ENCODE peak calls at places on chromosomes 2 and 18, in six cellular contexts. One of them, this sample, is unnamed.

GRCh38 chr18:7232218-7232617 is 1.3 kb downstream of the LRRC30 start:
- DNase-seq in vagina: no peak
- DNase-seq in GM12865: no peak
- DNase-seq in brain microvascular endothelial cell: no peak
- DNase-seq in dorsolateral prefrontal cortex: no peak
- DNase-seq in cardiac fibroblast: no peak
- DNase-seq in this sample: no peak

GRCh38 chr2:145230546-145230945 is 710.6 kb upstream of the ZEB2 start:
- DNase-seq in GM12865: no peak
- DNase-seq in vagina: no peak
- DNase-seq in brain microvascular endothelial cell: no peak
- DNase-seq in cardiac fibroblast: no peak
- DNase-seq in dorsolateral prefrontal cortex: no peak
- DNase-seq in this sample: no peak

GRCh38 chr2:69221960-69222751 is 164.9 kb downstream of the GFPT1 start:
- DNase-seq in cardiac fibroblast: peak; percentile 75
- DNase-seq in brain microvascular endothelial cell: peak; percentile 52
- DNase-seq in GM12865: no peak
- DNase-seq in vagina: no peak
- DNase-seq in dorsolateral prefrontal cortex: no peak
- DNase-seq in this sample: no peak

GRCh38 chr18:43720036-43720435 is 442.7 kb upstream of the SYT4 start:
- DNase-seq in dorsolateral prefrontal cortex: no peak
- DNase-seq in vagina: no peak
- DNase-seq in brain microvascular endothelial cell: no peak
- DNase-seq in cardiac fibroblast: peak; percentile 2
- DNase-seq in GM12865: no peak
- DNase-seq in this sample: no peak

GRCh38 chr2:106562826-106563594 is 75.8 kb downstream of the CD8B2 start:
- DNase-seq in cardiac fibroblast: no peak
- DNase-seq in GM12865: no peak
- DNase-seq in brain microvascular endothelial cell: no peak
- DNase-seq in vagina: no peak
- DNase-seq in dorsolateral prefrontal cortex: no peak
- DNase-seq in this sample: no peak

GRCh38 chr2:136362676-136363390 is 244.9 kb upstream of the CXCR4 start:
- DNase-seq in vagina: no peak
- DNase-seq in cardiac fibroblast: no peak
- DNase-seq in GM12865: peak; percentile 82
- DNase-seq in dorsolateral prefrontal cortex: no peak
- DNase-seq in brain microvascular endothelial cell: no peak
- DNase-seq in this sample: peak; percentile 23

GRCh38 chr2:159432610-159433009 is 146.1 kb upstream of the WDSUB1 start:
- DNase-seq in brain microvascular endothelial cell: no peak
- DNase-seq in vagina: no peak
- DNase-seq in dorsolateral prefrontal cortex: no peak
- DNase-seq in GM12865: no peak
- DNase-seq in cardiac fibroblast: no peak
- DNase-seq in this sample: no peak

GRCh38 chr2:9623151-9623550 is 7.6 kb downstream of the YWHAQ start:
- DNase-seq in brain microvascular endothelial cell: no peak
- DNase-seq in GM12865: no peak
- DNase-seq in vagina: no peak
- DNase-seq in dorsolateral prefrontal cortex: no peak
- DNase-seq in cardiac fibroblast: no peak
- DNase-seq in this sample: no peak

GRCh38 chr18:59446012-59446411 is 86.9 kb upstream of the LMAN1 start:
- DNase-seq in cardiac fibroblast: peak; percentile 52
- DNase-seq in vagina: no peak
- DNase-seq in dorsolateral prefrontal cortex: no peak
- DNase-seq in brain microvascular endothelial cell: peak; percentile 44
- DNase-seq in GM12865: no peak
- DNase-seq in this sample: peak; percentile 59

GRCh38 chr2:20573611-20574422 is 77.1 kb downstream of the HS1BP3 start:
- DNase-seq in GM12865: no peak
- DNase-seq in vagina: no peak
- DNase-seq in cardiac fibroblast: peak; percentile 86
- DNase-seq in dorsolateral prefrontal cortex: peak; percentile 83
- DNase-seq in brain microvascular endothelial cell: no peak
- DNase-seq in this sample: no peak

GRCh38 chr18:42414756-42415454 is 459.9 kb downstream of the PIK3C3 start:
- DNase-seq in GM12865: no peak
- DNase-seq in cardiac fibroblast: peak; percentile 73
- DNase-seq in vagina: no peak
- DNase-seq in dorsolateral prefrontal cortex: no peak
- DNase-seq in brain microvascular endothelial cell: peak; percentile 87
- DNase-seq in this sample: peak; percentile 58

GRCh38 chr2:30869988-30870387 is 62.7 kb upstream of the CAPN13 start:
- DNase-seq in brain microvascular endothelial cell: no peak
- DNase-seq in vagina: no peak
- DNase-seq in cardiac fibroblast: no peak
- DNase-seq in GM12865: no peak
- DNase-seq in dorsolateral prefrontal cortex: no peak
- DNase-seq in this sample: peak; percentile 55
- TF ChIP-seq CTCF in brain microvascular endothelial cell: no peak
- TF ChIP-seq CTCF in vagina: no peak
- TF ChIP-seq CTCF in cardiac fibroblast: no peak
- TF ChIP-seq CTCF in GM12865: no peak
- TF ChIP-seq CTCF in dorsolateral prefrontal cortex: no peak
- TF ChIP-seq CTCF in this sample: no peak

GRCh38 chr2:36677386-36677785 is 19.1 kb upstream of the VIT start:
- DNase-seq in cardiac fibroblast: peak; percentile 34
- DNase-seq in dorsolateral prefrontal cortex: no peak
- DNase-seq in vagina: no peak
- DNase-seq in GM12865: no peak
- DNase-seq in brain microvascular endothelial cell: no peak
- DNase-seq in this sample: no peak
- H3K4me3 ChIP-seq in cardiac fibroblast: no peak overlapping the region
- H3K4me3 ChIP-seq in dorsolateral prefrontal cortex: no peak overlapping the region
- H3K4me3 ChIP-seq in vagina: no peak overlapping the region
- H3K4me3 ChIP-seq in GM12865: no peak overlapping the region
- H3K4me3 ChIP-seq in brain microvascular endothelial cell: no peak overlapping the region
- H3K4me3 ChIP-seq in this sample: no peak overlapping the region

GRCh38 chr2:67006373-67006960 is 390.7 kb upstream of the ETAA1 start:
- DNase-seq in brain microvascular endothelial cell: no peak
- DNase-seq in cardiac fibroblast: no peak
- DNase-seq in vagina: no peak
- DNase-seq in dorsolateral prefrontal cortex: no peak
- DNase-seq in GM12865: no peak
- DNase-seq in this sample: no peak

GRCh38 chr2:67008114-67008513 is 389.0 kb upstream of the ETAA1 start:
- DNase-seq in GM12865: no peak
- DNase-seq in brain microvascular endothelial cell: no peak
- DNase-seq in vagina: no peak
- DNase-seq in dorsolateral prefrontal cortex: no peak
- DNase-seq in cardiac fibroblast: no peak
- DNase-seq in this sample: no peak

GRCh38 chr2:67002618-67003371 is 394.3 kb upstream of the ETAA1 start:
- DNase-seq in cardiac fibroblast: no peak
- DNase-seq in dorsolateral prefrontal cortex: no peak
- DNase-seq in brain microvascular endothelial cell: no peak
- DNase-seq in GM12865: no peak
- DNase-seq in vagina: no peak
- DNase-seq in this sample: peak; percentile 76
- TF ChIP-seq CTCF in cardiac fibroblast: peak; percentile 32
- TF ChIP-seq CTCF in dorsolateral prefrontal cortex: no peak
- TF ChIP-seq CTCF in brain microvascular endothelial cell: peak; percentile 27
- TF ChIP-seq CTCF in GM12865: no peak
- TF ChIP-seq CTCF in vagina: no peak
- TF ChIP-seq CTCF in this sample: peak; percentile 44

GRCh38 chr2:238786792-238787490 is 60.9 kb upstream of the TWIST2 start:
- DNase-seq in dorsolateral prefrontal cortex: no peak
- DNase-seq in brain microvascular endothelial cell: no peak
- DNase-seq in GM12865: no peak
- DNase-seq in vagina: no peak
- DNase-seq in cardiac fibroblast: no peak
- DNase-seq in this sample: no peak

GRCh38 chr2:238785528-238785860 is 62.4 kb upstream of the TWIST2 start:
- DNase-seq in cardiac fibroblast: no peak
- DNase-seq in GM12865: no peak
- DNase-seq in vagina: no peak
- DNase-seq in dorsolateral prefrontal cortex: no peak
- DNase-seq in brain microvascular endothelial cell: no peak
- DNase-seq in this sample: no peak

GRCh38 chr2:238787507-238787906 is 60.4 kb upstream of the TWIST2 start:
- DNase-seq in brain microvascular endothelial cell: no peak
- DNase-seq in cardiac fibroblast: no peak
- DNase-seq in dorsolateral prefrontal cortex: no peak
- DNase-seq in GM12865: no peak
- DNase-seq in vagina: no peak
- DNase-seq in this sample: no peak

GRCh38 chr2:238784671-238785527 is 63.0 kb upstream of the TWIST2 start:
- DNase-seq in dorsolateral prefrontal cortex: peak; percentile 75
- DNase-seq in vagina: no peak
- DNase-seq in brain microvascular endothelial cell: peak; percentile 44
- DNase-seq in GM12865: peak; percentile 63
- DNase-seq in cardiac fibroblast: peak; percentile 79
- DNase-seq in this sample: peak; percentile 66

GRCh38 chr2:238786379-238786778 is 61.5 kb upstream of the TWIST2 start:
- DNase-seq in cardiac fibroblast: no peak
- DNase-seq in GM12865: no peak
- DNase-seq in brain microvascular endothelial cell: no peak
- DNase-seq in vagina: peak; percentile 12
- DNase-seq in dorsolateral prefrontal cortex: no peak
- DNase-seq in this sample: no peak
- H3K4me3 ChIP-seq in cardiac fibroblast: no peak overlapping the region
- H3K4me3 ChIP-seq in GM12865: no peak overlapping the region
- H3K4me3 ChIP-seq in brain microvascular endothelial cell: no peak overlapping the region
- H3K4me3 ChIP-seq in vagina: peak overlapping the region; percentile 3
- H3K4me3 ChIP-seq in dorsolateral prefrontal cortex: no peak overlapping the region
- H3K4me3 ChIP-seq in this sample: no peak overlapping the region

GRCh38 chr2:108958002-108958401 is 31.0 kb downstream of the EDAR start:
- DNase-seq in dorsolateral prefrontal cortex: no peak
- DNase-seq in brain microvascular endothelial cell: no peak
- DNase-seq in GM12865: no peak
- DNase-seq in vagina: no peak
- DNase-seq in cardiac fibroblast: no peak
- DNase-seq in this sample: peak; percentile 32

GRCh38 chr2:108963057-108963456 is 26.0 kb downstream of the EDAR start:
- DNase-seq in brain microvascular endothelial cell: no peak
- DNase-seq in vagina: no peak
- DNase-seq in cardiac fibroblast: no peak
- DNase-seq in dorsolateral prefrontal cortex: no peak
- DNase-seq in GM12865: no peak
- DNase-seq in this sample: no peak

GRCh38 chr2:108958632-108959341 is 30.2 kb downstream of the EDAR start:
- DNase-seq in cardiac fibroblast: no peak
- DNase-seq in GM12865: no peak
- DNase-seq in dorsolateral prefrontal cortex: no peak
- DNase-seq in brain microvascular endothelial cell: no peak
- DNase-seq in vagina: no peak
- DNase-seq in this sample: no peak

GRCh38 chr2:108959401-108959800 is 29.6 kb downstream of the EDAR start:
- DNase-seq in vagina: no peak
- DNase-seq in GM12865: no peak
- DNase-seq in cardiac fibroblast: no peak
- DNase-seq in brain microvascular endothelial cell: no peak
- DNase-seq in dorsolateral prefrontal cortex: no peak
- DNase-seq in this sample: peak; percentile 50

DNA sequence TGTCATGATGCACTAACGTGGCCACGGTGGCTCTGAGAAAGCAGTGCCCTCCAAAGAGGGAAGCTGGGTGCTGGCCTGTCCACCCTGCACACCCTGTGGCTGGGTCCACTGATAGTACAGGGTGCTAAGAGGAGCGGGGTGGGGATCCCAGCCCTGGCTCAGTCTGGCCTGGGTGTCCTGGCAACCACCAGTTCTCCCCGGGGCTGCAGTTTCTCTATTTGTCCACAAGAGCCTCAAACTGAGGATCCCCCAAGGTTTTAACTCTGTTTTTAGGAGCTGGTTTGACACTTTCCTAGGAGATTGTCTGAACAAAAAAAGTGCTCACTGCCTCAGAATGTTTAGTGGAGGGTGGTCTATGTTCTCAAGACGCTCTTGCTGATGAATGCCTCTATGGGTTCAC is 29.0 kb downstream of the EDAR start:
- DNase-seq in vagina: no peak
- DNase-seq in brain microvascular endothelial cell: no peak
- DNase-seq in cardiac fibroblast: no peak
- DNase-seq in dorsolateral prefrontal cortex: no peak
- DNase-seq in GM12865: no peak
- DNase-seq in this sample: no peak
- TF ChIP-seq CTCF in vagina: no peak
- TF ChIP-seq CTCF in brain microvascular endothelial cell: peak; percentile 40
- TF ChIP-seq CTCF in cardiac fibroblast: peak; percentile 24
- TF ChIP-seq CTCF in dorsolateral prefrontal cortex: no peak
- TF ChIP-seq CTCF in GM12865: peak; percentile 12
- TF ChIP-seq CTCF in this sample: no peak

GRCh38 chr2:180519276-180519675 is 461.1 kb upstream of the UBE2E3 start:
- DNase-seq in GM12865: no peak
- DNase-seq in brain microvascular endothelial cell: no peak
- DNase-seq in cardiac fibroblast: peak; percentile 37
- DNase-seq in dorsolateral prefrontal cortex: no peak
- DNase-seq in vagina: no peak
- DNase-seq in this sample: peak; percentile 81
- H3K4me3 ChIP-seq in GM12865: no peak overlapping the region
- H3K4me3 ChIP-seq in brain microvascular endothelial cell: no peak overlapping the region
- H3K4me3 ChIP-seq in cardiac fibroblast: no peak overlapping the region
- H3K4me3 ChIP-seq in dorsolateral prefrontal cortex: no peak overlapping the region
- H3K4me3 ChIP-seq in vagina: no peak overlapping the region
- H3K4me3 ChIP-seq in this sample: no peak overlapping the region

GRCh38 chr2:219836647-219837177 is 209.3 kb downstream of the SLC4A3 start:
- DNase-seq in vagina: no peak
- DNase-seq in brain microvascular endothelial cell: peak; percentile 11
- DNase-seq in dorsolateral prefrontal cortex: peak; percentile 40
- DNase-seq in GM12865: peak; percentile 22
- DNase-seq in cardiac fibroblast: peak; percentile 39
- DNase-seq in this sample: peak; percentile 49
- TF ChIP-seq CTCF in vagina: no peak
- TF ChIP-seq CTCF in brain microvascular endothelial cell: peak; percentile 27
- TF ChIP-seq CTCF in dorsolateral prefrontal cortex: no peak
- TF ChIP-seq CTCF in GM12865: peak; percentile 25
- TF ChIP-seq CTCF in cardiac fibroblast: peak; percentile 22
- TF ChIP-seq CTCF in this sample: peak; percentile 47

This sample was measured in epithelial cell of esophagus.